ENCODE peak calls at places on chromosome 11, in six cellular contexts. L is activated CD4-positive, alpha-beta T cell treated with anti-CD3 and anti-CD28 coated beads, Interleukin-2, amount 50 U/mL, for 24 hours; H is NCI-H748 treated with DMSO at 0.1 percent for 48 hours; K is hypothalamus; V is stimulated activated CD8-positive, alpha-beta memory T cell treated with anti-CD3 and anti-CD28 coated beads, Interleukin-15, amount 100 ng/mL, for 4 hours; Q is GM10248. O is an unnamed sample.

GRCh38 chr11:62646825-62647608 is 604 bp upstream of the GANAB start:
- DNase-seq in L (no peak), H (no peak), K (no peak), V (no peak), Q (no peak), O (no peak)

GRCh38 chr11:117395476-117395875 is 67.8 kb downstream of the CEP164 start:
- DNase-seq in L (no peak), H (no peak), K (no peak), V (no peak), Q (no peak), O (no peak)

GRCh38 chr11:119173453-119173852 is 4.9 kb downstream of the NLRX1 start:
- DNase-seq in L (no peak), H (no peak), K (no peak), V (no peak), Q (no peak), O (no peak)

GRCh38 chr11:120551191-120551590 is 39.6 kb downstream of the GRIK4 start:
- DNase-seq in L (no peak), H (no peak), K (no peak), V (no peak), Q (no peak), O (peak)

GRCh38 chr11:91717169-91717568 is 507.4 kb upstream of the FAT3 start:
- DNase-seq in L (no peak), H (no peak), K (no peak), V (no peak), Q (no peak), O (no peak)

GRCh38 chr11:61914471-61915171 is 2.7 kb downstream of the RAB3IL1 start:
- DNase-seq in L (no peak), H (no peak), K (no peak), V (no peak), Q (no peak), O (no peak)

GRCh38 chr11:79396674-79397073 is 44.2 kb downstream of the TENM4 start:
- DNase-seq in L (no peak), H (no peak), K (no peak), V (no peak), Q (no peak), O (no peak)

GRCh38 chr11:122523841-122524531 is 131.5 kb upstream of the UBASH3B start:
- DNase-seq in L (no peak), H (no peak), K (no peak), V (no peak), Q (no peak), O (no peak)

O was measured in NCI-H526 treated with DMSO at 0.1 percent for 48 hours.